ENCODE peak calls at places on chromosomes 12 and 14, in six cellular contexts. L is spleen, Q is heart right ventricle, S is aorta, Z is pancreas, K is RWPE2. H is an unnamed sample.

GRCh38 chr12:126362964-126363363 is 1297.7 kb downstream of the AACS start:
- DNase-seq in L (no peak), Q (no peak), S (no peak), Z (no peak), K (no peak), H (no peak)

GRCh38 chr12:121214171-121214777 is 4.3 kb downstream of the P2RX4 start:
- DNase-seq in L (no peak), Q (no peak), S (no peak), Z (no peak), K (no peak), H (peak; percentile 32)

GRCh38 chr14:21096889-21097615 is 1.4 kb downstream of the ZNF219 start:
- DNase-seq in L (no peak), Q (no peak), S (no peak), Z (no peak), K (no peak), H (peak; percentile 27)

GRCh38 chr12:75891072-75891471 is 140.5 kb downstream of the PHLDA1 start:
- DNase-seq in L (no peak), Q (no peak), S (no peak), Z (no peak), K (no peak), H (no peak)

GRCh38 chr12:25839470-25839869 is 119.0 kb upstream of the RASSF8 start:
- DNase-seq in L (no peak), Q (no peak), S (no peak), Z (no peak), K (no peak), H (no peak)

GRCh38 chr12:102816816-102817434 is 100.1 kb downstream of the PAH start:
- DNase-seq in L (no peak), Q (no peak), S (no peak), Z (no peak), K (no peak), H (peak; percentile 73)

GRCh38 chr12:115095073-115095748 is 411.2 kb upstream of the TBX3 start:
- DNase-seq in L (no peak), Q (no peak), S (no peak), Z (no peak), K (no peak), H (no peak)

GRCh38 chr12:104576980-104577925 is 120.5 kb downstream of the CHST11 start:
- DNase-seq in L (no peak), Q (no peak), S (no peak), Z (no peak), K (no peak), H (peak; percentile 45)

GRCh38 chr12:109544955-109545531 is 28.3 kb downstream of the MMAB start:
- DNase-seq in L (no peak), Q (no peak), S (no peak), Z (no peak), K (no peak), H (peak; percentile 22)

GRCh38 chr14:104135121-104135903 is 3.1 kb upstream of the KIF26A start:
- DNase-seq in L (peak; percentile 72), Q (no peak), S (peak; percentile 77), Z (peak; percentile 72), K (peak; percentile 75), H (peak; percentile 22)

GRCh38 chr12:116135209-116135930 is 142.1 kb downstream of the MED13L start:
- DNase-seq in L (no peak), Q (peak; percentile 27), S (no peak), Z (no peak), K (no peak), H (peak; percentile 59)

GRCh38 chr12:38691164-38691563 is 214.2 kb downstream of the CPNE8 start:
- DNase-seq in L (no peak), Q (no peak), S (no peak), Z (no peak), K (no peak), H (no peak)

GRCh38 chr12:48021485-48022179 is 17.4 kb upstream of the COL2A1 start:
- DNase-seq in L (no peak), Q (no peak), S (no peak), Z (no peak), K (no peak), H (no peak)

GRCh38 chr14:64947710-64948611 is 5.4 kb upstream of the GPX2 start:
- DNase-seq in L (peak; percentile 51), Q (peak; percentile 33), S (no peak), Z (no peak), K (peak; percentile 51), H (no peak)

GRCh38 chr14:49303952-49304516 is 282.1 kb downstream of the RPS29 start:
- DNase-seq in L (no peak), Q (peak; percentile 5), S (no peak), Z (no peak), K (no peak), H (peak; percentile 25)

GRCh38 chr14:101813171-101813759 is 51.8 kb downstream of the PPP2R5C start:
- DNase-seq in L (no peak), Q (peak; percentile 78), S (no peak), Z (no peak), K (no peak), H (no peak)

GRCh38 chr12:104488383-104488782 is 31.6 kb downstream of the CHST11 start:
- DNase-seq in L (no peak), Q (no peak), S (no peak), Z (no peak), K (no peak), H (no peak)

GRCh38 chr14:91399868-91400640 is 17.6 kb downstream of the CCDC88C start:
- DNase-seq in L (peak; percentile 87), Q (no peak), S (peak; percentile 64), Z (no peak), K (no peak), H (no peak)

GRCh38 chr14:105012171-105012985 is 8.5 kb downstream of the CDCA4 start:
- DNase-seq in L (peak; percentile 58), Q (no peak), S (peak; percentile 79), Z (no peak), K (no peak), H (no peak)

GRCh38 chr14:85024931-85025330 is 505.0 kb upstream of the FLRT2 start:
- DNase-seq in L (no peak), Q (no peak), S (no peak), Z (no peak), K (no peak), H (no peak)

GRCh38 chr14:23164949-23165348 is 18.5 kb downstream of the SLC7A8 start:
- DNase-seq in L (no peak), Q (no peak), S (no peak), Z (no peak), K (no peak), H (no peak)
- H3K4me1 ChIP-seq in L (peaks cover 58% of the 10 kb centered on the region), Q (peaks cover 29% of the 10 kb centered on the region), S (no peaks in the 10 kb centered on the region), Z (peaks cover 16% of the 10 kb centered on the region), K (peaks cover 10% of the 10 kb centered on the region), H (peaks cover 35% of the 10 kb centered on the region)

GRCh38 chr14:68203871-68204270 is 384.3 kb downstream of the RAD51B start:
- DNase-seq in L (no peak), Q (no peak), S (no peak), Z (no peak), K (no peak), H (no peak)

GRCh38 chr14:68193970-68194634 is 374.5 kb downstream of the RAD51B start:
- DNase-seq in L (no peak), Q (no peak), S (no peak), Z (no peak), K (no peak), H (peak; percentile 83)

GRCh38 chr14:68198713-68199464 is 379.3 kb downstream of the RAD51B start:
- DNase-seq in L (no peak), Q (no peak), S (no peak), Z (no peak), K (no peak), H (no peak)

GRCh38 chr14:68195126-68195525 is 375.5 kb downstream of the RAD51B start:
- DNase-seq in L (no peak), Q (no peak), S (no peak), Z (no peak), K (no peak), H (no peak)

GRCh38 chr14:68199465-68200145 is 380.0 kb downstream of the RAD51B start:
- DNase-seq in L (no peak), Q (peak; percentile 62), S (no peak), Z (no peak), K (no peak), H (peak; percentile 66)
- H3K4me3 ChIP-seq in L (no peak overlapping the region), Q (no peak overlapping the region), S (peak overlapping the region; percentile 48), Z (no peak overlapping the region), K (no peak overlapping the region), H (peak overlapping the region; percentile 35)

DNA sequence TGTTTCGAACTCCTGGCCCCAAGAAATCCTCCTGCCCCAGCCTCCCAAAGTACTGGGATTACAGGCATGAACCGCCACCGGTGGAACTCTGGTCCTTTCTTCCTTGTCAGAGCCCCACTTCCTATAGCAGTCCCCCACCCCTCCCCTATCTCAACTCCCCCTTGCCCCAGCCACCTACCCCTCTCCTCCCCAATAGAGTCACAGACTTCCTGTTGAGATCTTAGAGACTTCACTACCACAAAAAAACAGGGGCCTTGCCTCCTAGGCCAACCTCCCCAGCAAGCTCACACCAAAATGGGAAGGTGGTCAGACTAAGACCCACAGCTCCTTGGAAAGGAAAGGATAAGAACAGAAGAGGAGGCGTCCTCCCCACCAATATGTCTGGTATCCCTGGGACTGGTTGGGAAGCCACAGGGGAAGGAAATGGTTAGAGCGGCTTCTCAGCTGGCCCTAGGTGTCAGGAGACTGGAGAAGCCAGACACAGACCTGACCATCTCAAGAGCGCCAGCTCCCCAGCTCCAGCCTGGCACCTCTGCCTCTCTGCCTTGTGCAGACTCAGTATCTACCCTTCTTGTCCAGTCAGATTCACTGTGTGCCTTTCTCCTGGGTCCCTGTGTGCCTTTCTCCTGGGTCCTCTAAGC is 8.5 kb downstream of the ITGB7 start:
- DNase-seq in L (no peak), Q (no peak), S (no peak), Z (no peak), K (peak; percentile 23), H (no peak)
- H3K4me1 ChIP-seq in L (peaks cover 82% of the 10 kb centered on the region), Q (peaks cover 14% of the 10 kb centered on the region), S (no peaks in the 10 kb centered on the region), Z (no peaks in the 10 kb centered on the region), K (no peaks in the 10 kb centered on the region), H (peaks cover 14% of the 10 kb centered on the region)

GRCh38 chr12:88411689-88412088 is 168.6 kb downstream of the KITLG start:
- DNase-seq in L (no peak), Q (no peak), S (no peak), Z (no peak), K (no peak), H (no peak)

GRCh38 chr12:88413561-88414095 is 166.6 kb downstream of the KITLG start:
- DNase-seq in L (no peak), Q (no peak), S (no peak), Z (no peak), K (no peak), H (peak; percentile 67)

GRCh38 chr12:88408828-88409227 is 171.4 kb downstream of the KITLG start:
- DNase-seq in L (no peak), Q (no peak), S (no peak), Z (no peak), K (no peak), H (no peak)

GRCh38 chr12:88406905-88407304 is 173.4 kb downstream of the KITLG start:
- DNase-seq in L (no peak), Q (no peak), S (no peak), Z (no peak), K (no peak), H (no peak)

GRCh38 chr12:88409257-88409656 is 171.0 kb downstream of the KITLG start:
- DNase-seq in L (no peak), Q (no peak), S (no peak), Z (no peak), K (no peak), H (no peak)
- H3K4me3 ChIP-seq in L (no peak overlapping the region), Q (no peak overlapping the region), S (no peak overlapping the region), Z (no peak overlapping the region), K (no peak overlapping the region), H (no peak overlapping the region)